ENCODE peak calls at places on chromosomes 13 and 19, in seven cellular contexts. H is adrenal gland, B is aorta, S is GM23248, C is left ventricle myocardium inferior, A is neuronal stem cell, F is heart right ventricle. D is an unnamed sample. For H3K4me1, the result is how much of the 10 kb centered on the place peaks cover.

GRCh38 chr19:34403784-34404108 is 453 bp upstream of the PDCD2L start:
- DNase-seq in C (no peak), S (no peak), F (no peak), A (no peak), H (no peak), B (no peak), D (no peak)

GRCh38 chr19:34988119-34988518 is 12.0 kb upstream of the GRAMD1A start:
- DNase-seq in F (no peak), H (no peak), B (no peak), S (no peak), C (no peak), A (no peak), D (no peak)

GRCh38 chr19:10262771-10263170 is 8.1 kb upstream of the ICAM1 start:
- DNase-seq in S (peak), B (no peak), C (no peak), F (no peak), H (no peak), A (no peak), D (no peak)

GRCh38 chr13:111594606-111595005 is 274.2 kb downstream of the TEX29 start:
- DNase-seq in C (no peak), B (no peak), F (no peak), S (no peak), A (no peak), H (no peak), D (no peak)

GRCh38 chr19:9032136-9032626 is 22.0 kb upstream of the MUC16 start:
- DNase-seq in F (no peak), A (no peak), C (no peak), H (no peak), S (no peak), B (no peak), D (no peak)

GRCh38 chr13:64397699-64398098 is 2832.4 kb downstream of the PCDH9 start:
- DNase-seq in A (no peak), C (no peak), H (no peak), B (no peak), F (no peak), S (no peak), D (no peak)

GRCh38 chr19:9936151-9937000 is at the start of gene OLFM2:
- DNase-seq in B (no peak), A (peak), H (no peak), F (peak), S (peak), C (peak), D (no peak)

GRCh38 chr13:112768795-112769411 is 79.1 kb downstream of the ATP11A start:
- DNase-seq in F (peak), H (peak), S (no peak), A (no peak), B (no peak), C (peak), D (peak)

GRCh38 chr13:21661510-21661909 is 9.4 kb upstream of the FGF9 start:
- DNase-seq in S (no peak), H (no peak), B (no peak), A (no peak), C (no peak), F (no peak), D (no peak)

GRCh38 chr13:24692541-24692940 is 12.3 kb downstream of the ATP12A start:
- DNase-seq in H (no peak), C (no peak), B (peak), A (no peak), F (no peak), S (peak), D (no peak)

GRCh38 chr19:50795665-50796073 is 5.5 kb downstream of the ACP4 start:
- DNase-seq in A (no peak), S (no peak), B (no peak), F (no peak), C (no peak), H (no peak), D (no peak)

GRCh38 chr19:31718041-31718440 is 368.8 kb upstream of the TSHZ3 start:
- DNase-seq in S (peak), C (no peak), F (no peak), A (no peak), B (no peak), H (peak), D (no peak)

GRCh38 chr13:38223093-38223492 is 126.6 kb upstream of the UFM1 start:
- DNase-seq in B (no peak), S (peak), H (no peak), A (peak), F (no peak), C (no peak), D (no peak)

GRCh38 chr19:55284405-55285058 is 735 bp downstream of the BRSK1 start:
- DNase-seq in A (no peak), S (no peak), B (no peak), F (no peak), C (no peak), H (no peak), D (no peak)

GRCh38 chr19:13099073-13099999 is 3.3 kb downstream of the LYL1 start:
- DNase-seq in H (no peak), C (peak), B (peak), F (peak), S (no peak), A (no peak), D (peak)

GRCh38 chr13:40422588-40423235 is 243.7 kb downstream of the FOXO1 start:
- DNase-seq in S (no peak), H (no peak), F (no peak), C (no peak), A (no peak), B (no peak), D (no peak)

GRCh38 chr13:50893211-50893852 is 16.3 kb upstream of the RNASEH2B start:
- DNase-seq in A (no peak), F (no peak), S (peak), B (no peak), H (no peak), C (no peak), D (no peak)

GRCh38 chr13:40406405-40407138 is 259.9 kb downstream of the FOXO1 start:
- DNase-seq in A (no peak), H (no peak), B (no peak), F (no peak), C (no peak), S (peak), D (no peak)

GRCh38 chr19:39129116-39129515 is 3.5 kb downstream of the PAK4 start:
- DNase-seq in H (no peak), C (no peak), F (no peak), B (no peak), S (no peak), A (no peak), D (no peak)
- H3K4me1 ChIP-seq in H (under half), C (half or more), F (under half), B (under half), S (under half), A (half or more), D (under half)

DNA sequence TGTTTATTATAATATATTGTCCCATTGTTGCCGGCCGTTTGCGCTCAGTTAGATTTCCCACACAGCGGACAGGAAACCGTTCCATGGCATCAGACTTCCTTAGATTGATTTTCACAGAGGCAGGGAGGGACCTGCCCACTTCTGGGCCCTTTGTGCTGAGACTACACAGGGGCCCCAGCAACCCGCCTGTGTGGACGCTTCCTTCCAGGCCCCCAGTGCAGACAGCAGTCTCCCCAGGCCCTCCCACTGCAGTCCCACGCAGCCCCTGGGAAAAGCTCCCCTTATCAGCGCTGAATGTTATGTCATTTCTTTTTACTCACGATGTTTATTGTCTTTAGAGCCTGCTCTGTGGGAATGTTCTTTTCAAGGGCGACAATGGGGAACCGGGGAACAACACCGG is 351.7 kb upstream of the ARGLU1 start:
- DNase-seq in A (no peak), H (peak), C (peak), F (peak), B (peak), S (no peak), D (no peak)
- H3K4me3 ChIP-seq in A (peak), H (no peak), C (peak), F (no peak), B (no peak), S (no peak), D (no peak)

DNA sequence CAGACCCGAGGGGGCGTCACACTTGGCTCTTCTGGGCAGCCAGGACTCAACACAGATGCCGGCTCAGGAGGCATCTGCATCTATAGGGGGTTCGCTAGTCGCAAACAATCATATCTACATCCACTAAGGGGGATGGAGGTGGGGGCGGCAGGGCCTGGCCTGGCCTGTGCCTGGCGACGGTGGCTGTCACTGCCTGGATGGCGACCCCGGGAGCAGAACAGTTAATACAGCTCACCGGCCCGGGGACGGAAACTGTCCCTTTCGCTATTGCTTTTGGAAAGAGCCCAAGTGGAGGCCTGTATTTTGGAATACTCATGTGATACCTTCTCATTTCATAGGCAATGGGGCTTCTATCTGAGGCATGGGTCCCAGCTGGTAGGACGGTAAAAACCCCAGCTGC is 17.7 kb downstream of the SGTA start:
- DNase-seq in H (no peak), B (no peak), F (no peak), S (no peak), A (no peak), C (no peak), D (no peak)
- H3K27ac ChIP-seq in H (no peak), B (no peak), F (no peak), S (no peak), A (no peak), C (no peak), D (no peak)

GRCh38 chr13:100512422-100512821 is 76.2 kb downstream of the GGACT start:
- DNase-seq in A (no peak), F (no peak), S (no peak), B (no peak), H (no peak), C (no peak), D (no peak)
- H3K4me1 ChIP-seq in A (under half), F (under half), S (under half), B (under half), H (under half), C (under half), D (under half)

DNA sequence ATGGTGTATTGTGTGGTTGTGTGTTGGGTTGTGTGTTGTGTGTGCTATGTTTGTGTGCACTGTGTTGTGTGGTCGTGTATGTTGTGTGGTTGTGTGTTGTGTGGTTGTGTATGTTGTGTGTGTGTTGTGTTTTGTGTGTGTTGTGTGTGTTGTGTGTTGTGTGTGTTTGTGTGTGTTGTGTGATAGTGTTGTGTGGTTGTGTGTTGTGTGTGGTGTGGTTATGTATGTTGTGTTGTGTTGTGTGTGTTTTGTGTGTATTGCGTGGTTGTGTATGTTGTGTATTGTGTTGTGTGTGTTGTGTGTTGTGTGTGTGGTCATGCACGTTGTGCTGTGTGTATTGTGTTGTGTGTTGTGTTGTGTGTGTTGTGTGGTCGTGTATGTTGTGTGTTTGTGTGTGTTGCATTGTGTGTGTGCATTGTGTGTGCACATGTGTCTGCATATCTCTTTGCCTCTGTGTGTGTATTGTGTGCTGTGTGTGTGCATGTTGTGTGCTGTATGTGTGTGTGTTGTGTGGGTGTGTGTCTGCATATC is 2.9 kb downstream of the C3 start:
- DNase-seq in C (no peak), A (no peak), B (no peak), S (no peak), F (no peak), H (no peak), D (no peak)
- H3K4me3 ChIP-seq in C (no peak), A (no peak), B (no peak), S (no peak), F (no peak), H (no peak), D (no peak)

GRCh38 chr13:49627831-49628652 is at the start of gene ARL11:
- DNase-seq in F (peak), A (no peak), S (no peak), B (peak), C (peak), H (peak), D (peak)

GRCh38 chr13:49622174-49622946 is 5.9 kb upstream of the ARL11 start:
- DNase-seq in A (no peak), F (no peak), H (peak), C (peak), B (no peak), S (no peak), D (no peak)

GRCh38 chr13:49629196-49629938 is 1.1 kb downstream of the ARL11 start:
- DNase-seq in C (no peak), F (no peak), H (no peak), B (no peak), S (no peak), A (no peak), D (no peak)

GRCh38 chr13:49624207-49624606 is 4.1 kb upstream of the ARL11 start:
- DNase-seq in S (no peak), F (no peak), H (no peak), C (no peak), B (no peak), A (no peak), D (no peak)

DNA sequence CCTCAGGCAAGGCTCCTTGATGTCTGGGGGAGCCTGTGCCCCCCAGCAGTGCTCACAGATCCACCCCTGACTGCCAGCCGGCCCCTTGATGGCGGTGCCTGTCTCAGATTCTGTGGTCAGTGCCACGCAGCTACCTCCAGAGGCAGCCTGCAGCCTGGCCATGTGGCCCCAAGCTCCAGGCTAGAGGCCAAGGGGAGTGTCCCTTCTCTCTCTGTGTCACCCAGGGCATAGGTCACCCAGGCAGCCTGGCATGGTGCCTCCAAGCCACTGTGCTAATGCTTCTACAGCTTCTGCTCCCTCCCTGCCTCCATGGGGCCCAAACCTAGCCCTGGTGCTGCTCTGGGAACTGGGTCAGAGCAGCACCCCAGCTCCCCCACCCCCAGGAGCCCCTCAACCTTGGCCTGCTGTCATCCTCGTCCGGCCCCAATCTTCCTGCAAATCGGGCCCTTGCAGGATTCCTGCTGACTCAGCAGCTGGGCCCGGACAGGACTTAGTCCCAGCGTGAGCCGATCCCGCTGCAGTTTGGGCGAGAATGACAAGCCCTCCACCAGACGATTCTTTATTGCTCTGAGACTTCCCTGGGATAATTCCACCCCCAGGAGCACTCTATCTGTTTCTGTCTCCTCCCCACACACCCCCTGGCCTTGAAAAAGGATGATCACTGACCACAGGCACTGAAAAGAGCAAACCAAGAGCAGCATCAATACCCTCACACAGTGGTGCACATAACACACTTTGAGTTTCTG is 2.7 kb upstream of the ARL11 start:
- DNase-seq in H (peak), F (peak), B (peak), C (peak), S (no peak), A (no peak), D (peak)
- H3K27ac ChIP-seq in H (peak), F (peak), B (no peak), C (peak), S (no peak), A (no peak), D (peak)

D was measured in lung.